ENCODE peak calls at places on chromosome 3, in eight cellular contexts. K, T, B, C, H, S, I and A are unnamed samples.

GRCh38 chr3:57063027-57063426 is 2.6 kb downstream of the SPATA12 start:
- DNase-seq in B (no peak), S (no peak), H (no peak), I (no peak), K (no peak), C (no peak), T (no peak), A (no peak)

GRCh38 chr3:40237892-40238571 is 71.5 kb upstream of the EIF1B start:
- DNase-seq in C (no peak), I (no peak), H (no peak), S (no peak), K (peak; percentile 6), T (no peak), B (no peak), A (no peak)

GRCh38 chr3:24259901-24260512 is 234.6 kb downstream of the THRB start:
- DNase-seq in H (no peak), T (peak; percentile 53), C (no peak), B (no peak), K (peak; percentile 37), I (no peak), S (no peak), A (peak; percentile 24)

GRCh38 chr3:18295171-18295920 is 129.8 kb downstream of the SATB1 start:
- DNase-seq in T (no peak), B (no peak), C (peak; percentile 14), H (no peak), S (peak; percentile 18), I (peak; percentile 82), K (peak; percentile 95), A (peak; percentile 26)

GRCh38 chr3:186790261-186790981 is 7.0 kb downstream of the EIF4A2 start:
- DNase-seq in I (no peak), H (no peak), T (no peak), B (no peak), K (peak; percentile 34), S (peak; percentile 35), C (no peak), A (no peak)

GRCh38 chr3:180959691-180960090 is 29.8 kb downstream of the DNAJC19 start:
- DNase-seq in T (no peak), H (no peak), S (no peak), K (no peak), I (no peak), B (no peak), C (no peak), A (no peak)

GRCh38 chr3:4852780-4853748 is 126.2 kb upstream of the BHLHE40 start:
- DNase-seq in C (no peak), K (no peak), B (no peak), S (no peak), H (no peak), I (no peak), T (no peak), A (no peak)

GRCh38 chr3:10185804-10186762 is 21.4 kb downstream of the IRAK2 start:
- DNase-seq in I (no peak), S (no peak), T (no peak), K (no peak), C (no peak), B (no peak), H (no peak), A (no peak)

GRCh38 chr3:119627461-119627860 is 29.8 kb downstream of the PLA1A start:
- DNase-seq in S (no peak), I (no peak), K (no peak), C (peak; percentile 10), B (no peak), H (no peak), T (no peak), A (no peak)

GRCh38 chr3:146626384-146627122 is 21.4 kb upstream of the PLSCR5 start:
- DNase-seq in S (no peak), T (no peak), I (peak; percentile 65), B (no peak), C (no peak), K (no peak), H (no peak), A (no peak)

GRCh38 chr3:120420360-120420759 is 30.4 kb downstream of the FSTL1 start:
- DNase-seq in S (no peak), C (no peak), T (no peak), I (no peak), B (no peak), H (no peak), K (no peak), A (no peak)